ENCODE peak calls at places on chromosomes 11 and 22, in six cellular contexts. One of them, this sample, is unnamed.

GRCh38 chr11:36441610-36442208 is 68.4 kb downstream of the TRAF6 start:
- DNase-seq in stimulated activated CD4-positive, alpha-beta T cell treated with anti-CD3 and anti-CD28 coated beads, TNF-alpha, amount 100 ng/mL, for 48 hours: no peak
- DNase-seq in GM13976: peak
- DNase-seq in astrocyte of the spinal cord: no peak
- DNase-seq in nephron progenitor cell: no peak
- DNase-seq in T follicular helper cell: no peak
- DNase-seq in this sample: no peak

GRCh38 chr11:130156108-130157022 is 3.2 kb upstream of the ST14 start:
- DNase-seq in stimulated activated CD4-positive, alpha-beta T cell treated with anti-CD3 and anti-CD28 coated beads, TNF-alpha, amount 100 ng/mL, for 48 hours: no peak
- DNase-seq in nephron progenitor cell: no peak
- DNase-seq in GM13976: no peak
- DNase-seq in T follicular helper cell: no peak
- DNase-seq in astrocyte of the spinal cord: peak
- DNase-seq in this sample: no peak

GRCh38 chr22:24553597-24554315 is 1.2 kb downstream of the GUCD1 start:
- DNase-seq in nephron progenitor cell: peak
- DNase-seq in stimulated activated CD4-positive, alpha-beta T cell treated with anti-CD3 and anti-CD28 coated beads, TNF-alpha, amount 100 ng/mL, for 48 hours: no peak
- DNase-seq in GM13976: no peak
- DNase-seq in astrocyte of the spinal cord: peak
- DNase-seq in T follicular helper cell: no peak
- DNase-seq in this sample: no peak

GRCh38 chr11:93519179-93519578 is 24.0 kb downstream of the SMCO4 start:
- DNase-seq in stimulated activated CD4-positive, alpha-beta T cell treated with anti-CD3 and anti-CD28 coated beads, TNF-alpha, amount 100 ng/mL, for 48 hours: no peak
- DNase-seq in astrocyte of the spinal cord: no peak
- DNase-seq in nephron progenitor cell: no peak
- DNase-seq in GM13976: no peak
- DNase-seq in T follicular helper cell: no peak
- DNase-seq in this sample: no peak

GRCh38 chr22:33723915-33724314 is 196.4 kb downstream of the LARGE1 start:
- DNase-seq in GM13976: no peak
- DNase-seq in nephron progenitor cell: no peak
- DNase-seq in stimulated activated CD4-positive, alpha-beta T cell treated with anti-CD3 and anti-CD28 coated beads, TNF-alpha, amount 100 ng/mL, for 48 hours: no peak
- DNase-seq in astrocyte of the spinal cord: no peak
- DNase-seq in T follicular helper cell: no peak
- DNase-seq in this sample: peak

GRCh38 chr22:30926706-30927105 is 41.9 kb downstream of the MORC2 start:
- DNase-seq in stimulated activated CD4-positive, alpha-beta T cell treated with anti-CD3 and anti-CD28 coated beads, TNF-alpha, amount 100 ng/mL, for 48 hours: no peak
- DNase-seq in GM13976: no peak
- DNase-seq in nephron progenitor cell: no peak
- DNase-seq in T follicular helper cell: no peak
- DNase-seq in astrocyte of the spinal cord: no peak
- DNase-seq in this sample: no peak

GRCh38 chr11:42840856-42841255 is 470.9 kb upstream of the API5 start:
- DNase-seq in nephron progenitor cell: no peak
- DNase-seq in T follicular helper cell: no peak
- DNase-seq in astrocyte of the spinal cord: no peak
- DNase-seq in stimulated activated CD4-positive, alpha-beta T cell treated with anti-CD3 and anti-CD28 coated beads, TNF-alpha, amount 100 ng/mL, for 48 hours: no peak
- DNase-seq in GM13976: no peak
- DNase-seq in this sample: no peak

GRCh38 chr22:32823024-32823730 is 21.7 kb downstream of the TIMP3 start:
- DNase-seq in astrocyte of the spinal cord: peak
- DNase-seq in nephron progenitor cell: peak
- DNase-seq in stimulated activated CD4-positive, alpha-beta T cell treated with anti-CD3 and anti-CD28 coated beads, TNF-alpha, amount 100 ng/mL, for 48 hours: no peak
- DNase-seq in GM13976: peak
- DNase-seq in T follicular helper cell: no peak
- DNase-seq in this sample: no peak

GRCh38 chr22:46803031-46803880 is 40.8 kb downstream of the TBC1D22A start:
- DNase-seq in GM13976: peak
- DNase-seq in nephron progenitor cell: peak
- DNase-seq in stimulated activated CD4-positive, alpha-beta T cell treated with anti-CD3 and anti-CD28 coated beads, TNF-alpha, amount 100 ng/mL, for 48 hours: peak
- DNase-seq in T follicular helper cell: peak
- DNase-seq in astrocyte of the spinal cord: no peak
- DNase-seq in this sample: no peak

GRCh38 chr22:40285508-40285907 is 60.8 kb upstream of the ADSL start:
- DNase-seq in nephron progenitor cell: no peak
- DNase-seq in GM13976: no peak
- DNase-seq in astrocyte of the spinal cord: no peak
- DNase-seq in stimulated activated CD4-positive, alpha-beta T cell treated with anti-CD3 and anti-CD28 coated beads, TNF-alpha, amount 100 ng/mL, for 48 hours: no peak
- DNase-seq in T follicular helper cell: no peak
- DNase-seq in this sample: no peak